ENCODE peak calls at places on chromosome 18, in four cellular contexts. One of them, this sample, is unnamed.

GRCh38 chr18:79405781-79406575 is 10.2 kb downstream of the NFATC1 start:
- DNase-seq in pancreas: peak; percentile 55
- DNase-seq in fibroblast of lung: no peak
- DNase-seq in adrenal gland: peak; percentile 57
- DNase-seq in this sample: no peak

GRCh38 chr18:37355772-37356171 is 209.8 kb downstream of the CELF4 start:
- DNase-seq in fibroblast of lung: no peak
- DNase-seq in adrenal gland: no peak
- DNase-seq in pancreas: no peak
- DNase-seq in this sample: no peak

GRCh38 chr18:33757037-33757436 is 179.0 kb downstream of the ASXL3 start:
- DNase-seq in adrenal gland: no peak
- DNase-seq in fibroblast of lung: peak; percentile 79
- DNase-seq in pancreas: no peak
- DNase-seq in this sample: no peak

GRCh38 chr18:35456181-35456850 is 41.4 kb downstream of the INO80C start:
- DNase-seq in adrenal gland: peak; percentile 57
- DNase-seq in pancreas: no peak
- DNase-seq in fibroblast of lung: peak; percentile 68
- DNase-seq in this sample: no peak

GRCh38 chr18:71529708-71530303 is 1014.3 kb downstream of the CBLN2 start:
- DNase-seq in pancreas: no peak
- DNase-seq in adrenal gland: no peak
- DNase-seq in fibroblast of lung: peak; percentile 69
- DNase-seq in this sample: peak; percentile 66

GRCh38 chr18:47919916-47920315 is 10.5 kb downstream of the SMAD2 start:
- DNase-seq in fibroblast of lung: no peak
- DNase-seq in adrenal gland: no peak
- DNase-seq in pancreas: no peak
- DNase-seq in this sample: no peak

GRCh38 chr18:46639386-46639785 is 17.6 kb downstream of the LOXHD1 start:
- DNase-seq in fibroblast of lung: no peak
- DNase-seq in pancreas: no peak
- DNase-seq in adrenal gland: no peak
- DNase-seq in this sample: no peak

GRCh38 chr18:23710068-23710527 is 20.8 kb downstream of the LAMA3 start:
- DNase-seq in pancreas: no peak
- DNase-seq in fibroblast of lung: peak; percentile 98
- DNase-seq in adrenal gland: no peak
- DNase-seq in this sample: no peak

GRCh38 chr18:45958027-45958426 is 9.1 kb downstream of the EPG5 start:
- DNase-seq in fibroblast of lung: no peak
- DNase-seq in pancreas: no peak
- DNase-seq in adrenal gland: no peak
- DNase-seq in this sample: no peak

GRCh38 chr18:31170335-31170734 is 7.7 kb upstream of the DSC1 start:
- DNase-seq in fibroblast of lung: no peak
- DNase-seq in pancreas: no peak
- DNase-seq in adrenal gland: no peak
- DNase-seq in this sample: no peak

GRCh38 chr18:57519668-57520424 is 66.7 kb downstream of the FECH start:
- DNase-seq in fibroblast of lung: no peak
- DNase-seq in adrenal gland: no peak
- DNase-seq in pancreas: no peak
- DNase-seq in this sample: no peak

GRCh38 chr18:21141678-21142422 is 30.2 kb upstream of the ROCK1 start:
- DNase-seq in fibroblast of lung: no peak
- DNase-seq in adrenal gland: no peak
- DNase-seq in pancreas: no peak
- DNase-seq in this sample: no peak

GRCh38 chr18:5425721-5426120 is 118.1 kb downstream of the EPB41L3 start:
- DNase-seq in pancreas: no peak
- DNase-seq in fibroblast of lung: no peak
- DNase-seq in adrenal gland: no peak
- DNase-seq in this sample: no peak

GRCh38 chr18:59249186-59249774 is 24.0 kb downstream of the RAX start:
- DNase-seq in fibroblast of lung: peak; percentile 64
- DNase-seq in adrenal gland: peak; percentile 42
- DNase-seq in pancreas: no peak
- DNase-seq in this sample: peak; percentile 73

GRCh38 chr18:53817976-53818950 is 406.2 kb downstream of the MBD2 start:
- DNase-seq in adrenal gland: no peak
- DNase-seq in fibroblast of lung: no peak
- DNase-seq in pancreas: no peak
- DNase-seq in this sample: no peak

GRCh38 chr18:57353940-57354461 is 1.6 kb downstream of the ST8SIA3 start:
- DNase-seq in fibroblast of lung: peak; percentile 29
- DNase-seq in adrenal gland: peak; percentile 55
- DNase-seq in pancreas: peak; percentile 83
- DNase-seq in this sample: no peak

GRCh38 chr18:50750546-50750945 is 69.3 kb downstream of the MRO start:
- DNase-seq in adrenal gland: no peak
- DNase-seq in pancreas: no peak
- DNase-seq in fibroblast of lung: no peak
- DNase-seq in this sample: no peak

GRCh38 chr18:14941792-14942191 is 193.8 kb downstream of the ANKRD30B start:
- DNase-seq in adrenal gland: no peak
- DNase-seq in pancreas: no peak
- DNase-seq in fibroblast of lung: no peak
- DNase-seq in this sample: no peak

GRCh38 chr18:42306208-42306980 is 351.4 kb downstream of the PIK3C3 start:
- DNase-seq in adrenal gland: no peak
- DNase-seq in pancreas: no peak
- DNase-seq in fibroblast of lung: peak; percentile 24
- DNase-seq in this sample: no peak

GRCh38 chr18:58862851-58863538 is 1.7 kb upstream of the ZNF532 start:
- DNase-seq in adrenal gland: no peak
- DNase-seq in fibroblast of lung: peak; percentile 69
- DNase-seq in pancreas: peak; percentile 67
- DNase-seq in this sample: no peak

GRCh38 chr18:12006488-12006840 is 25.2 kb downstream of the IMPA2 start:
- DNase-seq in adrenal gland: no peak
- DNase-seq in fibroblast of lung: no peak
- DNase-seq in pancreas: no peak
- DNase-seq in this sample: no peak

GRCh38 chr18:58255701-58256311 is 211.8 kb downstream of the NEDD4L start:
- DNase-seq in fibroblast of lung: no peak
- DNase-seq in adrenal gland: no peak
- DNase-seq in pancreas: peak; percentile 63
- DNase-seq in this sample: no peak

GRCh38 chr18:79918089-79919011 is 33.1 kb downstream of the SLC66A2 start:
- DNase-seq in fibroblast of lung: no peak
- DNase-seq in adrenal gland: no peak
- DNase-seq in pancreas: no peak
- DNase-seq in this sample: no peak

GRCh38 chr18:11585596-11585995 is 23.8 kb upstream of the SLC35G4 start:
- DNase-seq in adrenal gland: no peak
- DNase-seq in fibroblast of lung: no peak
- DNase-seq in pancreas: no peak
- DNase-seq in this sample: no peak

GRCh38 chr18:59885579-59886163 is 14.1 kb upstream of the PMAIP1 start:
- DNase-seq in fibroblast of lung: peak; percentile 94
- DNase-seq in pancreas: no peak
- DNase-seq in adrenal gland: no peak
- DNase-seq in this sample: no peak

GRCh38 chr18:350953-351572 is 83.2 kb upstream of the THOC1 start:
- DNase-seq in pancreas: no peak
- DNase-seq in adrenal gland: no peak
- DNase-seq in fibroblast of lung: no peak
- DNase-seq in this sample: no peak

GRCh38 chr18:47981320-47981719 is 50.9 kb upstream of the SMAD2 start:
- DNase-seq in pancreas: no peak
- DNase-seq in adrenal gland: no peak
- DNase-seq in fibroblast of lung: no peak
- DNase-seq in this sample: no peak

GRCh38 chr18:7567487-7568425 is 640 bp downstream of the PTPRM start:
- DNase-seq in fibroblast of lung: peak; percentile 77
- DNase-seq in pancreas: peak; percentile 79
- DNase-seq in adrenal gland: peak; percentile 80
- DNase-seq in this sample: no peak

DNA sequence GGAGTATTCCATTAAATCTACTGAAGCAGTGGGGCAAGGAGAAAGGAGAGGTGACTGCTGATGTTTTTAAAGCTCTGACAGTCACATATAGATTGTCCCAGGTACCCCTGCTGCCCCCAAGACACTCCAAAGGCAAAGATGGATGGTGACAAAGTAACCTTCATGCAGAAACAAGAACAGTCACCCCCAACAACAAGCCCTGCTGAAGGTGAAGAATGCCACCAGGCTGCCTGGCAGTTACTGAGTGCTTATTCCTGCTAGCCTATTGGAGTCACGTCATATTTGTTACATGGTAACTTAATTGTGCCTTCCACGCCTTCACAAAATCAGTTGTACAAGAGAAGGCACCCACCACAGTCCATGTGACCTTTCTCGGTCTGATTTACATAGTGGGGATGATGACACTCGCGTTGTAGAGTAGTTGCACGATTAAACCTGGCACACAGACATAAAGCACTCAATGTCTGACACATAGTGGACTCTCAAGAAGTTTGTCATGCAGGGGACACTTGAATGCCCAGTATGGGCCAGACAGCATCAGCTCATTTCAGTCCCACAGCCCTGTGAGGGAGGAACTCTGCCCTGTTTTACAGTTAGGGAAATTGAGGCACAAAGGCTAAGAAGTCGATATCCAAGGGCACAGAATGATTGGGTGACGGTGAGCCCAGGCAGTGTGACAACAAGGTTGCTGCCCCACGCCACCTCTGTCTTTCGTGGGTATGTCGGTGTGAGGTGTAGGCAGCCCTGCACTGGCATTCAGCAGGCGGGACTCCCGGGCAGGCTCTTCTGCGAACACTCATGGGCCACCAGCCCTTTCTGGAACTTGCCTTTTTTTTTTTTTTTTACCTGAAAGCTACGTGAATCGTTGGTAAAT is 62.7 kb downstream of the ZCCHC2 start:
- DNase-seq in fibroblast of lung: no peak
- DNase-seq in adrenal gland: no peak
- DNase-seq in pancreas: no peak
- DNase-seq in this sample: no peak
- H3K4me3 ChIP-seq in fibroblast of lung: no peak overlapping the region
- H3K4me3 ChIP-seq in adrenal gland: no peak overlapping the region
- H3K4me3 ChIP-seq in pancreas: no peak overlapping the region
- H3K4me3 ChIP-seq in this sample: no peak overlapping the region

GRCh38 chr18:28124239-28125029 is 52.5 kb downstream of the CDH2 start:
- DNase-seq in pancreas: no peak
- DNase-seq in adrenal gland: no peak
- DNase-seq in fibroblast of lung: peak; percentile 61
- DNase-seq in this sample: no peak
- H3K4me3 ChIP-seq in pancreas: no peak overlapping the region
- H3K4me3 ChIP-seq in adrenal gland: no peak overlapping the region
- H3K4me3 ChIP-seq in fibroblast of lung: no peak overlapping the region
- H3K4me3 ChIP-seq in this sample: no peak overlapping the region

GRCh38 chr18:13236411-13236810 is 17.9 kb downstream of the LDLRAD4 start:
- DNase-seq in pancreas: no peak
- DNase-seq in adrenal gland: no peak
- DNase-seq in fibroblast of lung: no peak
- DNase-seq in this sample: no peak

GRCh38 chr18:13237641-13238040 is 19.1 kb downstream of the LDLRAD4 start:
- DNase-seq in adrenal gland: no peak
- DNase-seq in fibroblast of lung: no peak
- DNase-seq in pancreas: no peak
- DNase-seq in this sample: no peak

GRCh38 chr18:13235981-13236380 is 17.4 kb downstream of the LDLRAD4 start:
- DNase-seq in adrenal gland: no peak
- DNase-seq in pancreas: no peak
- DNase-seq in fibroblast of lung: no peak
- DNase-seq in this sample: no peak

GRCh38 chr18:13235326-13235937 is 16.9 kb downstream of the LDLRAD4 start:
- DNase-seq in adrenal gland: no peak
- DNase-seq in fibroblast of lung: no peak
- DNase-seq in pancreas: no peak
- DNase-seq in this sample: no peak

GRCh38 chr18:13237073-13237472 is 18.5 kb downstream of the LDLRAD4 start:
- DNase-seq in adrenal gland: no peak
- DNase-seq in fibroblast of lung: no peak
- DNase-seq in pancreas: no peak
- DNase-seq in this sample: no peak
- H3K4me3 ChIP-seq in adrenal gland: no peak overlapping the region
- H3K4me3 ChIP-seq in fibroblast of lung: no peak overlapping the region
- H3K4me3 ChIP-seq in pancreas: no peak overlapping the region
- H3K4me3 ChIP-seq in this sample: no peak overlapping the region

DNA sequence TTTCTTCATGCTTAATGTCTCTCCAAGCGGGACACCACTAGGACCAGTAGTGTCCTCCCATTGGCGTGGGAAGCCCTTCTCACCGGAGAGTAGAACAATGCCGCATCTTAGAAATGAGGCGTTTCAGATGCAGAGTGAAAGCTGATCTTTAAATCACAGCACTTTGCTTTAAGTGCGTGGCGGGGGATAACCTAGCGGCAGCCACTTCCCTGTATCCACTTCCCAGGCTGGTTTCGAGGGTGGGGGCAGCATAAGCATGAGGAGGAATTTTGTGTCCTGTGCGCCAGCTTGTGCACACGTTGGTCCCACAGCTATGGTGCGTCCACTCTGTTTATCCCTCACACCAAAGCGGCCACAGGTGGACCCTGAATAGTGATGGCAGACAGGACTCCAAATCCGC is 63.1 kb downstream of the MBP start:
- DNase-seq in adrenal gland: no peak
- DNase-seq in pancreas: no peak
- DNase-seq in fibroblast of lung: no peak
- DNase-seq in this sample: no peak
- H3K4me3 ChIP-seq in adrenal gland: no peak overlapping the region
- H3K4me3 ChIP-seq in pancreas: no peak overlapping the region
- H3K4me3 ChIP-seq in fibroblast of lung: no peak overlapping the region
- H3K4me3 ChIP-seq in this sample: no peak overlapping the region